ENCODE peak calls at places on chromosome X, in five cellular contexts. One of them, this sample, is unnamed.

GRCh38 chrX:136028383-136028984 is 43.2 kb downstream of the SLC9A6 start:
- DNase-seq in GM12878: no peak
- DNase-seq in NB4: peak; percentile 61
- DNase-seq in endothelial cell of umbilical vein: peak; percentile 67
- DNase-seq in K562: no peak
- DNase-seq in this sample: peak; percentile 28

GRCh38 chrX:117607571-117607970 is 509.0 kb downstream of the KLHL13 start:
- DNase-seq in NB4: no peak
- DNase-seq in K562: no peak
- DNase-seq in endothelial cell of umbilical vein: no peak
- DNase-seq in GM12878: no peak
- DNase-seq in this sample: no peak

GRCh38 chrX:43559643-43560042 is 96.5 kb upstream of the MAOA start:
- DNase-seq in GM12878: no peak
- DNase-seq in K562: peak; percentile 11
- DNase-seq in NB4: peak; percentile 49
- DNase-seq in endothelial cell of umbilical vein: peak; percentile 57
- DNase-seq in this sample: peak; percentile 41

GRCh38 chrX:7060444-7060843 is 87.1 kb upstream of the STS start:
- DNase-seq in K562: no peak
- DNase-seq in NB4: no peak
- DNase-seq in endothelial cell of umbilical vein: no peak
- DNase-seq in GM12878: no peak
- DNase-seq in this sample: no peak

GRCh38 chrX:109857898-109858297 is 124.8 kb upstream of the ACSL4 start:
- DNase-seq in GM12878: no peak
- DNase-seq in NB4: no peak
- DNase-seq in endothelial cell of umbilical vein: peak; percentile 38
- DNase-seq in K562: no peak
- DNase-seq in this sample: no peak

GRCh38 chrX:104113237-104113965 is 1.1 kb downstream of the ZCCHC18 start:
- DNase-seq in endothelial cell of umbilical vein: peak; percentile 52
- DNase-seq in NB4: peak; percentile 56
- DNase-seq in K562: peak; percentile 12
- DNase-seq in GM12878: no peak
- DNase-seq in this sample: peak; percentile 29

GRCh38 chrX:39508300-39508692 is 589.5 kb downstream of the BCOR start:
- DNase-seq in endothelial cell of umbilical vein: no peak
- DNase-seq in GM12878: no peak
- DNase-seq in NB4: no peak
- DNase-seq in K562: no peak
- DNase-seq in this sample: no peak

GRCh38 chrX:77493677-77494553 is 46.7 kb downstream of the FGF16 start:
- DNase-seq in endothelial cell of umbilical vein: no peak
- DNase-seq in K562: peak; percentile 9
- DNase-seq in GM12878: no peak
- DNase-seq in NB4: peak; percentile 7
- DNase-seq in this sample: peak; percentile 13

GRCh38 chrX:19776753-19777152 is 110.6 kb downstream of the SH3KBP1 start:
- DNase-seq in K562: no peak
- DNase-seq in endothelial cell of umbilical vein: no peak
- DNase-seq in NB4: peak; percentile 20
- DNase-seq in GM12878: no peak
- DNase-seq in this sample: no peak

GRCh38 chrX:38799995-38800394 is 1.3 kb upstream of the MID1IP1 start:
- DNase-seq in K562: peak; percentile 11
- DNase-seq in GM12878: no peak
- DNase-seq in endothelial cell of umbilical vein: no peak
- DNase-seq in NB4: peak; percentile 61
- DNase-seq in this sample: no peak

GRCh38 chrX:64093761-64094160 is 111.7 kb downstream of the AMER1 start:
- DNase-seq in NB4: peak; percentile 9
- DNase-seq in GM12878: no peak
- DNase-seq in endothelial cell of umbilical vein: peak; percentile 1
- DNase-seq in K562: no peak
- DNase-seq in this sample: no peak

GRCh38 chrX:40845331-40845911 is 110.1 kb upstream of the MED14 start:
- DNase-seq in endothelial cell of umbilical vein: peak; percentile 30
- DNase-seq in K562: no peak
- DNase-seq in NB4: no peak
- DNase-seq in GM12878: no peak
- DNase-seq in this sample: no peak

GRCh38 chrX:152901816-152902501 is 4.1 kb downstream of the ZNF185 start:
- DNase-seq in endothelial cell of umbilical vein: no peak
- DNase-seq in K562: no peak
- DNase-seq in GM12878: no peak
- DNase-seq in NB4: no peak
- DNase-seq in this sample: no peak
- TF ChIP-seq MYC in endothelial cell of umbilical vein: no peak
- TF ChIP-seq MYC in K562: no peak
- TF ChIP-seq MYC in GM12878: no peak
- TF ChIP-seq MYC in NB4: no peak
- TF ChIP-seq MYC in this sample: no peak

DNA sequence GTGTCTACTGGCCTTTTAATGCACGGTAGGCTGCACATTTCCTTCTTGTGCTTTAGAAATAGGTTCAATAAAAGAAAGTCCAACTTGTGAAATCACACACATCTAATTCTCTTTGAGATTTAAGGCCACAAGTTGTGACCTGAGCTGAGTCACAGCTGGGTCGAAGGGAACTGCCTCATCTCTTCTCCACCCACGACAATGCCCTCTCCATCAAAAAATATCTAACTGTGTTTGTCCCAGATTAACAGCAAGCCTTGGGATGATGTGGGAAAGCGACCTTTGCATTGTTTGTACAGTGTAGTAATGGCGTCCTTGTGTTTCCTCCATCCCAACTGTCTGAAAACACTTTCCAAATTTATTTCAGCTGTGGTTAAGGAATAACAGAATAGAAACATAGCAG is 168.9 kb downstream of the AMELX start:
- DNase-seq in NB4: no peak
- DNase-seq in endothelial cell of umbilical vein: peak; percentile 78
- DNase-seq in GM12878: no peak
- DNase-seq in K562: peak; percentile 15
- DNase-seq in this sample: no peak
- TF ChIP-seq MYC in NB4: no peak
- TF ChIP-seq MYC in endothelial cell of umbilical vein: no peak
- TF ChIP-seq MYC in GM12878: no peak
- TF ChIP-seq MYC in K562: no peak
- TF ChIP-seq MYC in this sample: no peak

DNA sequence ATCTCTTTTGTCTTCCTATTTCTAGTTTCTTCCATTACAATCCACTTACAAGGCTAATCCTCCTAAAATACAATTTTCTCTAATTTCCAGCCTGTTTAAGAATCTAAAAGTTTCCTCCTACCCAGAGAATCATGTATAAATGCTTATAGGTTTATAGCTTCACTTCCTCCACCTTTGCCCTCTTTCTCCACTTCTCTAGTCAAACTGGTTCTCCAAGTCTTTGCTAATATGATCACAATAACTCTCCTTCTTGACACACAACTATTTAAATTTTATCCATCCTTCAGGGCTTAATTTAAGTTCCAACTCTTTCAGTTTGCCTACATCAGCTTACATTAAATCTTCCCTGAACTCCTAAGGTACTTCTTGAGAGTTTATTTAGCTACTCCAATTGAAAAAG is 69.2 kb downstream of the RPS6KA6 start:
- DNase-seq in GM12878: no peak
- DNase-seq in K562: no peak
- DNase-seq in endothelial cell of umbilical vein: no peak
- DNase-seq in NB4: no peak
- DNase-seq in this sample: no peak
- TF ChIP-seq MYC in GM12878: no peak
- TF ChIP-seq MYC in K562: no peak
- TF ChIP-seq MYC in endothelial cell of umbilical vein: no peak
- TF ChIP-seq MYC in NB4: no peak
- TF ChIP-seq MYC in this sample: no peak

DNA sequence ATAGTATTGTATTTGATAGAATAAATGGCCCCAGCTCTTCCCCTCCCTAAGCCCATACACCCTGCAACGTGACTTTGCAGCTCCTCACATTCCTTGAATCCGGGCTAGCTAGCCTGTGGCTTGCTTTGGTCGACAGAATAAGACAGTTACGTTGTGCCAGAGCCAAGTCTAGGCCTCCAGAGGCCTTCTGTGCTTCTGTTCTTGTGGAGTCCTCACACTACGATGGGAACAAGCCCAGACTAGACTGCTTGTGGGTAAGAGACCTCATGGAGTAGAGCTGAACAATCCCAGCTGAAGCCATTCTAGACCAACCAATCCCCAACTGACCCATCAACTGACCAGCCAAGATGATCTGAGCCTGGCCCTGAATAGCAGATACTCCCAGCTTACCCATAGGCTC is 102.4 kb upstream of the PLAC1 start:
- DNase-seq in endothelial cell of umbilical vein: no peak
- DNase-seq in GM12878: no peak
- DNase-seq in NB4: no peak
- DNase-seq in K562: no peak
- DNase-seq in this sample: no peak
- TF ChIP-seq MYC in endothelial cell of umbilical vein: no peak
- TF ChIP-seq MYC in GM12878: no peak
- TF ChIP-seq MYC in NB4: no peak
- TF ChIP-seq MYC in K562: no peak
- TF ChIP-seq MYC in this sample: no peak

GRCh38 chrX:23820235-23820782 is 37.3 kb downstream of the SAT1 start:
- DNase-seq in endothelial cell of umbilical vein: no peak
- DNase-seq in NB4: no peak
- DNase-seq in K562: no peak
- DNase-seq in GM12878: no peak
- DNase-seq in this sample: no peak

GRCh38 chrX:23817979-23818336 is 35.0 kb downstream of the SAT1 start:
- DNase-seq in NB4: no peak
- DNase-seq in endothelial cell of umbilical vein: no peak
- DNase-seq in K562: no peak
- DNase-seq in GM12878: no peak
- DNase-seq in this sample: no peak

GRCh38 chrX:23821847-23822246 is 38.9 kb downstream of the SAT1 start:
- DNase-seq in GM12878: no peak
- DNase-seq in NB4: no peak
- DNase-seq in endothelial cell of umbilical vein: no peak
- DNase-seq in K562: no peak
- DNase-seq in this sample: no peak

GRCh38 chrX:23822397-23822796 is 39.4 kb downstream of the SAT1 start:
- DNase-seq in GM12878: no peak
- DNase-seq in endothelial cell of umbilical vein: no peak
- DNase-seq in NB4: no peak
- DNase-seq in K562: no peak
- DNase-seq in this sample: peak; percentile 74

GRCh38 chrX:23819385-23820234 is 36.6 kb downstream of the SAT1 start:
- DNase-seq in endothelial cell of umbilical vein: no peak
- DNase-seq in NB4: no peak
- DNase-seq in K562: no peak
- DNase-seq in GM12878: no peak
- DNase-seq in this sample: no peak
- TF ChIP-seq MYC in endothelial cell of umbilical vein: no peak
- TF ChIP-seq MYC in NB4: no peak
- TF ChIP-seq MYC in K562: no peak
- TF ChIP-seq MYC in GM12878: no peak
- TF ChIP-seq MYC in this sample: no peak

GRCh38 chrX:49784747-49785280 is 44.3 kb upstream of the PAGE4 start:
- DNase-seq in K562: no peak
- DNase-seq in GM12878: no peak
- DNase-seq in endothelial cell of umbilical vein: no peak
- DNase-seq in NB4: no peak
- DNase-seq in this sample: no peak
- TF ChIP-seq MYC in K562: no peak
- TF ChIP-seq MYC in GM12878: no peak
- TF ChIP-seq MYC in endothelial cell of umbilical vein: no peak
- TF ChIP-seq MYC in NB4: no peak
- TF ChIP-seq MYC in this sample: no peak

This sample was measured in A549.